ENCODE peak calls at places on chromosomes 5 and 9, in six cellular contexts. I is esophagus muscularis mucosa; R is nucleus accumbens; G is KBM-7; O is T-helper 17 cell; P is stimulated activated CD4-positive, alpha-beta T cell treated with anti-CD3 and anti-CD28 coated beads, Interleukin-15, amount 100 ng/mL, for 24 hours. M is an unnamed sample.
A peak's percentile ranks its signal among the peaks of the same experiment; 100 is the strongest.

GRCh38 chr9:88168564-88168963 is 30.3 kb upstream of the SPATA31C2 start:
- DNase-seq in I (no peak), R (no peak), G (no peak), O (no peak), P (no peak), M (no peak)

GRCh38 chr5:39760385-39761198 is 335.8 kb upstream of the DAB2 start:
- DNase-seq in I (no peak), R (no peak), G (no peak), O (no peak), P (no peak), M (no peak)

GRCh38 chr9:85310531-85311070 is 431.2 kb downstream of the AGTPBP1 start:
- DNase-seq in I (no peak), R (no peak), G (peak; percentile 37), O (no peak), P (no peak), M (no peak)

GRCh38 chr5:151480859-151481258 is 33.5 kb downstream of the SLC36A1 start:
- DNase-seq in I (no peak), R (no peak), G (no peak), O (no peak), P (no peak), M (no peak)

GRCh38 chr9:123586140-123586735 is 230.2 kb downstream of the CRB2 start:
- DNase-seq in I (peak; percentile 74), R (peak; percentile 14), G (no peak), O (no peak), P (no peak), M (no peak)

GRCh38 chr9:92512622-92513021 is 23.2 kb downstream of the ECM2 start:
- DNase-seq in I (no peak), R (no peak), G (no peak), O (no peak), P (no peak), M (no peak)

GRCh38 chr5:67350600-67351315 is 154.2 kb upstream of the CD180 start:
- DNase-seq in I (no peak), R (no peak), G (peak; percentile 79), O (no peak), P (peak; percentile 4), M (no peak)

GRCh38 chr5:168477060-168477459 is 9.2 kb upstream of the RARS1 start:
- DNase-seq in I (peak; percentile 77), R (no peak), G (peak; percentile 42), O (no peak), P (no peak), M (no peak)

GRCh38 chr9:136348691-136349090 is 14.9 kb downstream of the DNLZ start:
- DNase-seq in I (no peak), R (no peak), G (no peak), O (no peak), P (no peak), M (no peak)

GRCh38 chr9:37936965-37937364 is 33.0 kb upstream of the SLC25A51 start:
- DNase-seq in I (no peak), R (no peak), G (no peak), O (no peak), P (no peak), M (no peak)

GRCh38 chr5:33400675-33401074 is 40.1 kb upstream of the TARS1 start:
- DNase-seq in I (no peak), R (no peak), G (peak; percentile 73), O (no peak), P (no peak), M (peak; percentile 4)

GRCh38 chr5:116300016-116300601 is 215.3 kb downstream of the COMMD10 start:
- DNase-seq in I (no peak), R (no peak), G (no peak), O (no peak), P (no peak), M (no peak)

GRCh38 chr5:2270467-2270866 is 387.7 kb upstream of the IRX4 start:
- DNase-seq in I (no peak), R (no peak), G (no peak), O (no peak), P (no peak), M (no peak)

GRCh38 chr5:149024477-149024876 is 38.4 kb downstream of the SH3TC2 start:
- DNase-seq in I (no peak), R (no peak), G (no peak), O (no peak), P (no peak), M (no peak)

GRCh38 chr9:95138474-95138873 is 179.0 kb downstream of the FANCC start:
- DNase-seq in I (no peak), R (no peak), G (no peak), O (no peak), P (no peak), M (no peak)

GRCh38 chr9:6007770-6008168 is 7.7 kb downstream of the RANBP6 start:
- DNase-seq in I (no peak), R (peak; percentile 85), G (peak; percentile 67), O (peak; percentile 64), P (peak; percentile 83), M (no peak)

GRCh38 chr5:172603425-172603824 is 37.6 kb upstream of the NEURL1B start:
- DNase-seq in I (no peak), R (no peak), G (no peak), O (no peak), P (no peak), M (no peak)

GRCh38 chr9:133494636-133495326 is 15.9 kb upstream of the SLC2A6 start:
- DNase-seq in I (no peak), R (no peak), G (no peak), O (no peak), P (no peak), M (no peak)

GRCh38 chr5:100026601-100027000 is 508.6 kb upstream of the FAM174A start:
- DNase-seq in I (no peak), R (no peak), G (no peak), O (no peak), P (no peak), M (no peak)